ENCODE peak calls at places on chromosomes 7 and 10, in seven cellular contexts. One of them, this sample, is unnamed.

GRCh38 chr7:116836911-116837310 is 25.5 kb upstream of the CAPZA2 start:
- DNase-seq in A673: no peak
- DNase-seq in H1: no peak
- DNase-seq in breast epithelium: no peak
- DNase-seq in RWPE2: no peak
- DNase-seq in CD8-positive, alpha-beta memory T cell: no peak
- DNase-seq in RWPE1: peak
- DNase-seq in this sample: no peak

GRCh38 chr7:124387056-124387455 is 354.2 kb upstream of the TMEM229A start:
- DNase-seq in H1: no peak
- DNase-seq in CD8-positive, alpha-beta memory T cell: no peak
- DNase-seq in RWPE2: no peak
- DNase-seq in RWPE1: no peak
- DNase-seq in breast epithelium: no peak
- DNase-seq in A673: no peak
- DNase-seq in this sample: no peak

GRCh38 chr7:150962743-150963399 is 15.2 kb downstream of the KCNH2 start:
- DNase-seq in RWPE1: peak
- DNase-seq in breast epithelium: no peak
- DNase-seq in CD8-positive, alpha-beta memory T cell: peak
- DNase-seq in RWPE2: no peak
- DNase-seq in H1: peak
- DNase-seq in A673: peak
- DNase-seq in this sample: peak

GRCh38 chr10:373516-374309 is 238.5 kb downstream of the ZMYND11 start:
- DNase-seq in H1: no peak
- DNase-seq in RWPE1: no peak
- DNase-seq in CD8-positive, alpha-beta memory T cell: no peak
- DNase-seq in RWPE2: no peak
- DNase-seq in A673: peak
- DNase-seq in breast epithelium: no peak
- DNase-seq in this sample: no peak

GRCh38 chr10:119216137-119216536 is 8.8 kb downstream of the GRK5 start:
- DNase-seq in CD8-positive, alpha-beta memory T cell: no peak
- DNase-seq in breast epithelium: no peak
- DNase-seq in H1: no peak
- DNase-seq in A673: no peak
- DNase-seq in RWPE1: no peak
- DNase-seq in RWPE2: no peak
- DNase-seq in this sample: no peak

GRCh38 chr7:41508755-41509154 is 194.1 kb downstream of the INHBA start:
- DNase-seq in CD8-positive, alpha-beta memory T cell: no peak
- DNase-seq in RWPE1: no peak
- DNase-seq in RWPE2: no peak
- DNase-seq in A673: no peak
- DNase-seq in H1: no peak
- DNase-seq in breast epithelium: no peak
- DNase-seq in this sample: no peak

GRCh38 chr10:86439544-86439943 is 72.9 kb upstream of the GRID1 start:
- DNase-seq in CD8-positive, alpha-beta memory T cell: no peak
- DNase-seq in RWPE1: no peak
- DNase-seq in H1: no peak
- DNase-seq in A673: peak
- DNase-seq in RWPE2: peak
- DNase-seq in breast epithelium: no peak
- DNase-seq in this sample: no peak

GRCh38 chr10:30510932-30511700 is 77.1 kb downstream of the MAP3K8 start:
- DNase-seq in H1: no peak
- DNase-seq in breast epithelium: no peak
- DNase-seq in RWPE2: no peak
- DNase-seq in A673: no peak
- DNase-seq in CD8-positive, alpha-beta memory T cell: no peak
- DNase-seq in RWPE1: no peak
- DNase-seq in this sample: no peak

GRCh38 chr7:2710901-2711551 is 23.0 kb downstream of the AMZ1 start:
- DNase-seq in CD8-positive, alpha-beta memory T cell: peak
- DNase-seq in RWPE2: no peak
- DNase-seq in RWPE1: no peak
- DNase-seq in breast epithelium: no peak
- DNase-seq in H1: no peak
- DNase-seq in A673: no peak
- DNase-seq in this sample: no peak

GRCh38 chr7:134527979-134528371 is 608 bp downstream of the AKR1B10 start:
- DNase-seq in H1: no peak
- DNase-seq in A673: peak
- DNase-seq in breast epithelium: no peak
- DNase-seq in RWPE2: no peak
- DNase-seq in CD8-positive, alpha-beta memory T cell: no peak
- DNase-seq in RWPE1: no peak
- DNase-seq in this sample: no peak

GRCh38 chr10:88152720-88153119 is 289.3 kb downstream of the PTEN start:
- DNase-seq in H1: no peak
- DNase-seq in RWPE2: peak
- DNase-seq in RWPE1: peak
- DNase-seq in CD8-positive, alpha-beta memory T cell: no peak
- DNase-seq in A673: peak
- DNase-seq in breast epithelium: peak
- DNase-seq in this sample: no peak

GRCh38 chr7:74452748-74453320 is 872 bp upstream of the GTF2IRD1 start:
- DNase-seq in A673: no peak
- DNase-seq in H1: no peak
- DNase-seq in breast epithelium: no peak
- DNase-seq in RWPE1: peak
- DNase-seq in CD8-positive, alpha-beta memory T cell: no peak
- DNase-seq in RWPE2: no peak
- DNase-seq in this sample: no peak

GRCh38 chr10:28471705-28472050 is 61.2 kb upstream of the WAC start:
- DNase-seq in H1: no peak
- DNase-seq in breast epithelium: no peak
- DNase-seq in RWPE1: no peak
- DNase-seq in CD8-positive, alpha-beta memory T cell: no peak
- DNase-seq in A673: no peak
- DNase-seq in RWPE2: no peak
- DNase-seq in this sample: no peak

GRCh38 chr10:119449760-119450461 is 92.6 kb downstream of the RGS10 start:
- DNase-seq in H1: no peak
- DNase-seq in A673: peak
- DNase-seq in breast epithelium: peak
- DNase-seq in CD8-positive, alpha-beta memory T cell: no peak
- DNase-seq in RWPE2: no peak
- DNase-seq in RWPE1: peak
- DNase-seq in this sample: no peak

GRCh38 chr10:70492786-70493659 is 14.5 kb downstream of the PALD1 start:
- DNase-seq in CD8-positive, alpha-beta memory T cell: no peak
- DNase-seq in RWPE2: no peak
- DNase-seq in RWPE1: no peak
- DNase-seq in H1: no peak
- DNase-seq in A673: no peak
- DNase-seq in breast epithelium: no peak
- DNase-seq in this sample: no peak

GRCh38 chr10:93968452-93969044 is 25.2 kb upstream of the PLCE1 start:
- DNase-seq in RWPE1: no peak
- DNase-seq in breast epithelium: no peak
- DNase-seq in A673: no peak
- DNase-seq in H1: no peak
- DNase-seq in RWPE2: no peak
- DNase-seq in CD8-positive, alpha-beta memory T cell: no peak
- DNase-seq in this sample: no peak

GRCh38 chr7:128811631-128812430 is 18.4 kb upstream of the FLNC start:
- DNase-seq in RWPE1: no peak
- DNase-seq in RWPE2: no peak
- DNase-seq in A673: no peak
- DNase-seq in CD8-positive, alpha-beta memory T cell: no peak
- DNase-seq in H1: no peak
- DNase-seq in breast epithelium: no peak
- DNase-seq in this sample: no peak

GRCh38 chr10:77622822-77623410 is 14.7 kb downstream of the KCNMA1 start:
- DNase-seq in H1: no peak
- DNase-seq in CD8-positive, alpha-beta memory T cell: no peak
- DNase-seq in A673: no peak
- DNase-seq in RWPE1: no peak
- DNase-seq in breast epithelium: no peak
- DNase-seq in RWPE2: no peak
- DNase-seq in this sample: no peak

DNA sequence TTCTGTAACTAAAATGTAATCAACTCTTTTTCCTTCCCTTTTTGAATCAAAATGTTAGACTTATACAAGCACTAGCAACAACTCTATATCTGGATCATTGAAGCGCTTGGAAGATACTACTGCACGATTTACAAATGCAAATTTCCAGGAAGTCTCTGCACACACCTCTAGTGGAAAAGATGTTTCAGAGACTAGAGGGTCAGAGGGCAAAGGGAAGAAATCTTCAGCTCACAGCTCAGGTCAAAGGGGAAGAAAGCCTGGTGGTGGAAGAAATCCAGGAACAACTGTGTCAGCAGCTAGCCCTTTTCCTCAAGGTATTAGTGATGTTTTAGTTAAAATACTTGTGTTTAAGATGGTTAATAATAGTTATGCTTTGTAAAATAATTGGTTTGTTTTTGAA is 136.4 kb downstream of the MLLT10 start:
- DNase-seq in A673: no peak
- DNase-seq in breast epithelium: no peak
- DNase-seq in CD8-positive, alpha-beta memory T cell: no peak
- DNase-seq in H1: no peak
- DNase-seq in RWPE2: no peak
- DNase-seq in RWPE1: no peak
- DNase-seq in this sample: no peak
- H3K27ac ChIP-seq in A673: no peak
- H3K27ac ChIP-seq in breast epithelium: no peak
- H3K27ac ChIP-seq in CD8-positive, alpha-beta memory T cell: no peak
- H3K27ac ChIP-seq in H1: no peak
- H3K27ac ChIP-seq in RWPE2: no peak
- H3K27ac ChIP-seq in RWPE1: no peak
- H3K27ac ChIP-seq in this sample: no peak

DNA sequence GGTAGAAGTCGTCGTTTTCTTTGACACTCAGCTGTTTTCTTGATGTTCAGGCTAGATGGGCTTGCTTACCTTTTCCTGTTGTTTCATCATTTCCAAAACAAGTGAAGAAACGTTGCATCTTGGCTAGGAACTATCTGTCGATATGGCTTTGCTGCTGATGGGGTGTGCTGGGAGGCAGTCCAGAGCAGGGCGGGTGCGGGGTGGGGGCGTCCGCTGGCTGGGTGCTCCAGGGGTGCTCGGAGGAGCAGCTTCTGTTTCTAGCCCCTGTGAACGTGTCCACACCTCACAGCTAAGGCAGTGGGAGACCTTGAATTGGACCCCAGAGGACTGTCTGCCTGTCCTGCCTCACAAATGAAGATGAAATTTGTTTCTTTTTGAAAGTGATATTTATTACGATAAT is 7.6 kb upstream of the SUN1 start:
- DNase-seq in A673: no peak
- DNase-seq in RWPE2: peak
- DNase-seq in CD8-positive, alpha-beta memory T cell: no peak
- DNase-seq in H1: no peak
- DNase-seq in RWPE1: no peak
- DNase-seq in breast epithelium: no peak
- DNase-seq in this sample: no peak
- H3K27ac ChIP-seq in A673: no peak
- H3K27ac ChIP-seq in RWPE2: no peak
- H3K27ac ChIP-seq in CD8-positive, alpha-beta memory T cell: no peak
- H3K27ac ChIP-seq in H1: no peak
- H3K27ac ChIP-seq in RWPE1: peak
- H3K27ac ChIP-seq in breast epithelium: peak
- H3K27ac ChIP-seq in this sample: no peak

GRCh38 chr7:113202282-113202681 is 83.9 kb upstream of the SMIM30 start:
- DNase-seq in CD8-positive, alpha-beta memory T cell: no peak
- DNase-seq in A673: no peak
- DNase-seq in H1: no peak
- DNase-seq in breast epithelium: no peak
- DNase-seq in RWPE1: no peak
- DNase-seq in RWPE2: no peak
- DNase-seq in this sample: no peak

GRCh38 chr7:113204415-113204814 is 86.1 kb upstream of the SMIM30 start:
- DNase-seq in CD8-positive, alpha-beta memory T cell: no peak
- DNase-seq in RWPE2: no peak
- DNase-seq in RWPE1: no peak
- DNase-seq in H1: no peak
- DNase-seq in breast epithelium: no peak
- DNase-seq in A673: no peak
- DNase-seq in this sample: no peak

GRCh38 chr7:113209449-113210203 is 91.3 kb upstream of the SMIM30 start:
- DNase-seq in RWPE1: no peak
- DNase-seq in breast epithelium: no peak
- DNase-seq in CD8-positive, alpha-beta memory T cell: no peak
- DNase-seq in H1: no peak
- DNase-seq in A673: no peak
- DNase-seq in RWPE2: no peak
- DNase-seq in this sample: no peak

GRCh38 chr7:113207441-113207840 is 89.1 kb upstream of the SMIM30 start:
- DNase-seq in RWPE2: no peak
- DNase-seq in breast epithelium: no peak
- DNase-seq in H1: no peak
- DNase-seq in A673: no peak
- DNase-seq in CD8-positive, alpha-beta memory T cell: no peak
- DNase-seq in RWPE1: no peak
- DNase-seq in this sample: no peak
- H3K27ac ChIP-seq in RWPE2: no peak
- H3K27ac ChIP-seq in breast epithelium: no peak
- H3K27ac ChIP-seq in H1: no peak
- H3K27ac ChIP-seq in A673: no peak
- H3K27ac ChIP-seq in CD8-positive, alpha-beta memory T cell: no peak
- H3K27ac ChIP-seq in RWPE1: no peak
- H3K27ac ChIP-seq in this sample: no peak

GRCh38 chr10:7475046-7475860 is 64.4 kb upstream of the SFMBT2 start:
- DNase-seq in A673: peak
- DNase-seq in RWPE2: no peak
- DNase-seq in RWPE1: no peak
- DNase-seq in H1: peak
- DNase-seq in CD8-positive, alpha-beta memory T cell: no peak
- DNase-seq in breast epithelium: no peak
- DNase-seq in this sample: no peak

GRCh38 chr10:7473474-7473873 is 62.6 kb upstream of the SFMBT2 start:
- DNase-seq in H1: no peak
- DNase-seq in CD8-positive, alpha-beta memory T cell: no peak
- DNase-seq in A673: no peak
- DNase-seq in RWPE2: no peak
- DNase-seq in breast epithelium: no peak
- DNase-seq in RWPE1: no peak
- DNase-seq in this sample: no peak

GRCh38 chr10:7477538-7478334 is 66.9 kb upstream of the SFMBT2 start:
- DNase-seq in RWPE2: no peak
- DNase-seq in H1: no peak
- DNase-seq in A673: no peak
- DNase-seq in RWPE1: no peak
- DNase-seq in CD8-positive, alpha-beta memory T cell: no peak
- DNase-seq in breast epithelium: no peak
- DNase-seq in this sample: no peak

GRCh38 chr10:7474388-7474787 is 63.6 kb upstream of the SFMBT2 start:
- DNase-seq in breast epithelium: no peak
- DNase-seq in RWPE1: no peak
- DNase-seq in H1: no peak
- DNase-seq in RWPE2: no peak
- DNase-seq in CD8-positive, alpha-beta memory T cell: no peak
- DNase-seq in A673: no peak
- DNase-seq in this sample: no peak

DNA sequence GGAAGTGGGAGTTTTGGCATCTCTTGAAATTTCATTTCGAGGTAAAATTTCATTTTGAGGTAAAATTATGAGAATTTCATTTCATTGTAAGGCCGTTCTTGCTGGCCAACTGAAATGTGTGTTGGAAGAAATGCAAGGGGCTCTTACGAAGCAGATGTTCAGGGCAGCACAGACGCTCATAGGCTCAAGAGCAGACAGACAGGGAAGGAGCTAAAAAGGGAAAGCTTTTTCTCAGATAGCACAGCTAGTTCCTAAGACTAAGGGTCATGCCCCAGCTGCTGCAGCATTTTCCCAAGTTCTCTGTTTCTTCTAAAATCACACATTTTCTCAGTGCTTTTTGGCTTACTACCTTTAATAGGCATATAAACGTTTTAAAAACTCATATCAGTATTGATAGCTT is 65.1 kb upstream of the SFMBT2 start:
- DNase-seq in RWPE2: no peak
- DNase-seq in breast epithelium: no peak
- DNase-seq in RWPE1: no peak
- DNase-seq in A673: no peak
- DNase-seq in H1: no peak
- DNase-seq in CD8-positive, alpha-beta memory T cell: no peak
- DNase-seq in this sample: no peak
- H3K27ac ChIP-seq in RWPE2: no peak
- H3K27ac ChIP-seq in breast epithelium: no peak
- H3K27ac ChIP-seq in RWPE1: no peak
- H3K27ac ChIP-seq in A673: no peak
- H3K27ac ChIP-seq in H1: no peak
- H3K27ac ChIP-seq in CD8-positive, alpha-beta memory T cell: no peak
- H3K27ac ChIP-seq in this sample: peak

This sample was measured in caudate nucleus.